ENCODE peak calls at places on chromosomes 2 and 18, in eight cellular contexts. P is IMR-90; I is A549; Y is body of pancreas; C is right cardiac atrium; B is CD4-positive, alpha-beta T cell; Q is pancreas; L is WERI-Rb-1. F is an unnamed sample.

GRCh38 chr18:35095983-35096676 is 54.9 kb downstream of the MAPRE2 start:
- DNase-seq in P (peak; percentile 35), I (no peak), Y (no peak), C (no peak), B (no peak), Q (no peak), L (no peak), F (no peak)

GRCh38 chr2:240988571-240989271 is 9.7 kb upstream of the SNED1 start:
- DNase-seq in P (no peak), I (no peak), Y (peak; percentile 6), C (peak; percentile 10), B (no peak), Q (peak; percentile 50), L (no peak), F (no peak)

GRCh38 chr2:129929321-129930290 is 49.9 kb upstream of the RAB6C start:
- DNase-seq in P (no peak), I (no peak), Y (no peak), C (no peak), B (no peak), Q (no peak), L (no peak), F (peak; percentile 79)

GRCh38 chr18:36514778-36515177 is 217.3 kb downstream of the FHOD3 start:
- DNase-seq in P (no peak), I (no peak), Y (no peak), C (no peak), B (no peak), Q (no peak), L (no peak), F (no peak)

GRCh38 chr18:79779021-79779699 is 18.6 kb upstream of the KCNG2 start:
- DNase-seq in P (no peak), I (no peak), Y (no peak), C (no peak), B (no peak), Q (peak; percentile 45), L (no peak), F (no peak)

GRCh38 chr18:48837676-48838075 is 113.1 kb downstream of the SMAD7 start:
- DNase-seq in P (no peak), I (no peak), Y (no peak), C (no peak), B (no peak), Q (peak; percentile 10), L (no peak), F (no peak)

GRCh38 chr2:26503238-26503880 is 25.4 kb upstream of the OTOF start:
- DNase-seq in P (peak; percentile 11), I (peak; percentile 91), Y (peak; percentile 87), C (peak; percentile 70), B (peak; percentile 74), Q (peak; percentile 95), L (peak; percentile 96), F (no peak)

GRCh38 chr2:138415891-138416494 is 85.6 kb upstream of the SPOPL start:
- DNase-seq in P (peak; percentile 33), I (no peak), Y (no peak), C (no peak), B (no peak), Q (no peak), L (no peak), F (no peak)

GRCh38 chr18:50283469-50284209 is 2.3 kb upstream of the MBD1 start:
- DNase-seq in P (no peak), I (no peak), Y (no peak), C (no peak), B (no peak), Q (no peak), L (no peak), F (no peak)

GRCh38 chr2:169069818-169070217 is 455 bp downstream of the DHRS9 start:
- DNase-seq in P (no peak), I (no peak), Y (no peak), C (no peak), B (no peak), Q (no peak), L (no peak), F (no peak)

GRCh38 chr18:68693091-68693815 is 21.7 kb downstream of the TMX3 start:
- DNase-seq in P (no peak), I (no peak), Y (no peak), C (no peak), B (no peak), Q (no peak), L (no peak), F (no peak)
- H3K27ac ChIP-seq in P (no peak overlapping the region), I (no peak overlapping the region), Y (no peak overlapping the region), C (no peak overlapping the region), B (no peak overlapping the region), Q (no peak overlapping the region), L (no peak overlapping the region), F (no peak overlapping the region)

GRCh38 chr18:55557211-55557610 is 30.8 kb downstream of the TCF4 start:
- DNase-seq in P (no peak), I (no peak), Y (no peak), C (no peak), B (no peak), Q (no peak), L (no peak), F (no peak)

GRCh38 chr18:55555628-55556027 is 32.4 kb downstream of the TCF4 start:
- DNase-seq in P (no peak), I (no peak), Y (no peak), C (no peak), B (no peak), Q (no peak), L (no peak), F (no peak)

GRCh38 chr18:55559735-55560134 is 28.3 kb downstream of the TCF4 start:
- DNase-seq in P (no peak), I (no peak), Y (no peak), C (no peak), B (no peak), Q (no peak), L (no peak), F (no peak)
- H3K27ac ChIP-seq in P (no peak overlapping the region), I (no peak overlapping the region), Y (no peak overlapping the region), C (no peak overlapping the region), B (no peak overlapping the region), Q (no peak overlapping the region), L (no peak overlapping the region), F (no peak overlapping the region)

DNA sequence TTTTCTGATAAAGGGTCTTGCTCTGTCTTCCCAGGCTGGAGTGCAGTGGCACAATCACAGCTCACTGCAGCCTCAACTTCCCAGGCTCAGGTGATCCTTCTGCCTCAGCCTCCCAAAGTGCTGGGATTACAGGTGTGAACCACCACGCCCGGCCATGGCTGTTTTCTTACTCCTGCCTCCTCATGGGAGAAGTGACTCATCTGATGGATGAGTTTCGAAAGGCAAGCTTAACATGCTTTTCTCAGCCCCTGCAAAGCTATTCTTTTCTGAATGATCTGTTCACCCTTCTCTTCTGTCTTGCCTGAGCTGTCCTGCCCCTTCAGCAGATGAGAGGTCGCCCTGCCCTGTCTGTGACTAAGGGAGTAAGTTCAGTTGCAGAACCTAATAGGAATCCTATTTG is 929 bp upstream of the CREG2 start:
- DNase-seq in P (peak; percentile 60), I (peak; percentile 25), Y (no peak), C (no peak), B (no peak), Q (no peak), L (no peak), F (no peak)
- H3K27ac ChIP-seq in P (no peak overlapping the region), I (no peak overlapping the region), Y (no peak overlapping the region), C (no peak overlapping the region), B (no peak overlapping the region), Q (no peak overlapping the region), L (no peak overlapping the region), F (no peak overlapping the region)

DNA sequence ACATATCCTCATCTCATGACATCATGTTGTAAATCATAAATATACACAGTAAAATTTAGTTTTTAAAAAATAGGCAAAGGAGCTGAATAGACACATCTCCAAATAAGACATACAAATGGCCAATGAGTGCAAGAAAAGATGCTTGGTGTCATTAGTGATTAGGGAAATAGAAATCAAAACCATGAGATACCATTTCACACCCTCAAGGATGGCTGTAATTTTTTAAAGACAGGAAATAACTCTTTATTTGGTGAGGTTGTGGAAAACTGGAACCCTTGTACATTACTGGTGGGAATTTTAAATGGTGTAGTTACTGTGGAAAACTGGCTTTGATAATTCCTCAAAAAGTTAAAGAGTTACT is 141.6 kb downstream of the PTRHD1 start:
- DNase-seq in P (no peak), I (no peak), Y (no peak), C (no peak), B (no peak), Q (no peak), L (no peak), F (no peak)
- H3K27ac ChIP-seq in P (no peak overlapping the region), I (no peak overlapping the region), Y (no peak overlapping the region), C (no peak overlapping the region), B (no peak overlapping the region), Q (no peak overlapping the region), L (no peak overlapping the region), F (no peak overlapping the region)

GRCh38 chr2:18363348-18363747 is 197.1 kb downstream of the RDH14 start:
- DNase-seq in P (no peak), I (no peak), Y (no peak), C (no peak), B (no peak), Q (no peak), L (no peak), F (no peak)
- H3K27ac ChIP-seq in P (peak overlapping the region; percentile 30), I (no peak overlapping the region), Y (no peak overlapping the region), C (no peak overlapping the region), B (no peak overlapping the region), Q (no peak overlapping the region), L (no peak overlapping the region), F (no peak overlapping the region)

GRCh38 chr18:9488535-9488934 is 13.2 kb downstream of the RALBP1 start:
- DNase-seq in P (no peak), I (no peak), Y (no peak), C (no peak), B (no peak), Q (no peak), L (no peak), F (no peak)

GRCh38 chr18:9478545-9478944 is 3.2 kb downstream of the RALBP1 start:
- DNase-seq in P (no peak), I (no peak), Y (no peak), C (no peak), B (no peak), Q (peak; percentile 45), L (no peak), F (no peak)

GRCh38 chr18:9483526-9483925 is 8.2 kb downstream of the RALBP1 start:
- DNase-seq in P (no peak), I (no peak), Y (no peak), C (no peak), B (no peak), Q (no peak), L (no peak), F (no peak)

GRCh38 chr18:9477509-9477908 is 2.2 kb downstream of the RALBP1 start:
- DNase-seq in P (no peak), I (no peak), Y (no peak), C (no peak), B (no peak), Q (no peak), L (no peak), F (no peak)

DNA sequence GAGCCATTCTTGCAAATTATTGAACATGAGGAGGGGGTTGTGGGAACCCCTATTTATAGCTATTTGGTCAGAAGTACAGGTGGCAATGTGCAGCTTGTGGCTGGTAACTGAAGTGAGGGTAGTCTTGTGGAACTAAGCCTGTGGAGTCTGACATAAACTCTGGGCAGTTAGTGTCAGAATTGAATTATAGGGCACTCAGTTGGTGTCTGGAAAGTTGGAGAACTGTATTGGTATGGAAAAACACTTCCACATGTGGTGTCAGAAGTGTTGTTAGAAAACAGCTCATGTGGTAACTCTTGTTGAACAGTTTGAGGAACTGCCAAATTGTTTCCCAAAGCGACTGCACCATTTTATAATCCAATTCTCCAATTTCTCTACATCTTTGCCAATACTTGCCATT is 7.5 kb downstream of the RALBP1 start:
- DNase-seq in P (no peak), I (no peak), Y (no peak), C (no peak), B (no peak), Q (no peak), L (peak; percentile 23), F (no peak)
- H3K27ac ChIP-seq in P (no peak overlapping the region), I (no peak overlapping the region), Y (no peak overlapping the region), C (no peak overlapping the region), B (no peak overlapping the region), Q (no peak overlapping the region), L (no peak overlapping the region), F (no peak overlapping the region)